ENCODE peak calls at places on chromosomes 13 and 19, in six cellular contexts. One of them, this sample, is unnamed. For H3K4me1, the result is how much of the 10 kb centered on the place peaks cover.

GRCh38 chr19:43798546-43799409 is 3.5 kb downstream of the LYPD5 start:
- DNase-seq in GM23338: peak
- DNase-seq in H9: peak
- DNase-seq in endodermal cell: peak
- DNase-seq in IMR-90: no peak
- DNase-seq in right atrium auricular region: no peak
- DNase-seq in this sample: peak

GRCh38 chr13:89029062-89029461 is 1357.9 kb downstream of the SLITRK5 start:
- DNase-seq in GM23338: no peak
- DNase-seq in H9: no peak
- DNase-seq in endodermal cell: no peak
- DNase-seq in IMR-90: no peak
- DNase-seq in right atrium auricular region: no peak
- DNase-seq in this sample: no peak

GRCh38 chr19:48373567-48373966 is 9.4 kb downstream of the SYNGR4 start:
- DNase-seq in GM23338: no peak
- DNase-seq in H9: no peak
- DNase-seq in endodermal cell: no peak
- DNase-seq in IMR-90: no peak
- DNase-seq in right atrium auricular region: no peak
- DNase-seq in this sample: no peak

GRCh38 chr19:29583196-29584006 is 22.7 kb upstream of the POP4 start:
- DNase-seq in GM23338: no peak
- DNase-seq in H9: no peak
- DNase-seq in endodermal cell: no peak
- DNase-seq in IMR-90: peak
- DNase-seq in right atrium auricular region: no peak
- DNase-seq in this sample: no peak

GRCh38 chr13:20387441-20387971 is 138.2 kb downstream of the CRYL1 start:
- DNase-seq in GM23338: no peak
- DNase-seq in H9: no peak
- DNase-seq in endodermal cell: no peak
- DNase-seq in IMR-90: peak
- DNase-seq in right atrium auricular region: peak
- DNase-seq in this sample: no peak

GRCh38 chr13:72290962-72291681 is 424.1 kb upstream of the DACH1 start:
- DNase-seq in GM23338: peak
- DNase-seq in H9: peak
- DNase-seq in endodermal cell: peak
- DNase-seq in IMR-90: no peak
- DNase-seq in right atrium auricular region: no peak
- DNase-seq in this sample: no peak

GRCh38 chr13:44818428-44818827 is 170.8 kb downstream of the NUFIP1 start:
- DNase-seq in GM23338: peak
- DNase-seq in H9: peak
- DNase-seq in endodermal cell: peak
- DNase-seq in IMR-90: peak
- DNase-seq in right atrium auricular region: no peak
- DNase-seq in this sample: no peak

GRCh38 chr13:19634129-19634740 is 776 bp downstream of the MPHOSPH8 start:
- DNase-seq in GM23338: peak
- DNase-seq in H9: no peak
- DNase-seq in endodermal cell: peak
- DNase-seq in IMR-90: peak
- DNase-seq in right atrium auricular region: no peak
- DNase-seq in this sample: no peak

GRCh38 chr13:46595918-46596315 is 42.9 kb downstream of the LRCH1 start:
- DNase-seq in GM23338: no peak
- DNase-seq in H9: no peak
- DNase-seq in endodermal cell: no peak
- DNase-seq in IMR-90: no peak
- DNase-seq in right atrium auricular region: no peak
- DNase-seq in this sample: no peak

GRCh38 chr13:40522234-40522633 is 144.2 kb downstream of the FOXO1 start:
- DNase-seq in GM23338: no peak
- DNase-seq in H9: no peak
- DNase-seq in endodermal cell: no peak
- DNase-seq in IMR-90: no peak
- DNase-seq in right atrium auricular region: no peak
- DNase-seq in this sample: no peak

GRCh38 chr13:113562085-113562749 is 22.3 kb upstream of the TFDP1 start:
- DNase-seq in GM23338: peak
- DNase-seq in H9: peak
- DNase-seq in endodermal cell: peak
- DNase-seq in IMR-90: peak
- DNase-seq in right atrium auricular region: peak
- DNase-seq in this sample: no peak

GRCh38 chr19:7540761-7541480 is 5.4 kb downstream of the PNPLA6 start:
- DNase-seq in GM23338: peak
- DNase-seq in H9: peak
- DNase-seq in endodermal cell: peak
- DNase-seq in IMR-90: peak
- DNase-seq in right atrium auricular region: no peak
- DNase-seq in this sample: peak

GRCh38 chr19:42433503-42434260 is 6.5 kb upstream of the LIPE start:
- DNase-seq in GM23338: peak
- DNase-seq in H9: peak
- DNase-seq in endodermal cell: peak
- DNase-seq in IMR-90: peak
- DNase-seq in right atrium auricular region: peak
- DNase-seq in this sample: peak

GRCh38 chr13:105139380-105140285 is 1395.8 kb downstream of the EFNB2 start:
- DNase-seq in GM23338: peak
- DNase-seq in H9: peak
- DNase-seq in endodermal cell: peak
- DNase-seq in IMR-90: peak
- DNase-seq in right atrium auricular region: peak
- DNase-seq in this sample: peak

GRCh38 chr13:31409678-31410356 is 210.0 kb downstream of the B3GLCT start:
- DNase-seq in GM23338: peak
- DNase-seq in H9: no peak
- DNase-seq in endodermal cell: no peak
- DNase-seq in IMR-90: no peak
- DNase-seq in right atrium auricular region: no peak
- DNase-seq in this sample: no peak

GRCh38 chr13:114078501-114079451 is 53.6 kb downstream of the RASA3 start:
- DNase-seq in GM23338: no peak
- DNase-seq in H9: no peak
- DNase-seq in endodermal cell: peak
- DNase-seq in IMR-90: peak
- DNase-seq in right atrium auricular region: peak
- DNase-seq in this sample: peak

GRCh38 chr13:109275848-109276247 is 510.5 kb downstream of the IRS2 start:
- DNase-seq in GM23338: peak
- DNase-seq in H9: peak
- DNase-seq in endodermal cell: peak
- DNase-seq in IMR-90: no peak
- DNase-seq in right atrium auricular region: no peak
- DNase-seq in this sample: no peak

GRCh38 chr13:112254061-112254818 is 121.9 kb upstream of the SPACA7 start:
- DNase-seq in GM23338: no peak
- DNase-seq in H9: no peak
- DNase-seq in endodermal cell: no peak
- DNase-seq in IMR-90: no peak
- DNase-seq in right atrium auricular region: peak
- DNase-seq in this sample: no peak

GRCh38 chr13:40960721-40961120 is 58.4 kb downstream of the ELF1 start:
- DNase-seq in GM23338: no peak
- DNase-seq in H9: no peak
- DNase-seq in endodermal cell: no peak
- DNase-seq in IMR-90: no peak
- DNase-seq in right atrium auricular region: no peak
- DNase-seq in this sample: no peak

GRCh38 chr19:33410915-33411401 is 37.4 kb downstream of the CEBPG start:
- DNase-seq in GM23338: no peak
- DNase-seq in H9: no peak
- DNase-seq in endodermal cell: no peak
- DNase-seq in IMR-90: no peak
- DNase-seq in right atrium auricular region: no peak
- DNase-seq in this sample: no peak

GRCh38 chr19:51901860-51902259 is 3.0 kb downstream of the ZNF649 start:
- DNase-seq in GM23338: peak
- DNase-seq in H9: no peak
- DNase-seq in endodermal cell: no peak
- DNase-seq in IMR-90: no peak
- DNase-seq in right atrium auricular region: no peak
- DNase-seq in this sample: no peak

GRCh38 chr19:36140289-36141038 is 598 bp downstream of the CAPNS1 start:
- DNase-seq in GM23338: peak
- DNase-seq in H9: peak
- DNase-seq in endodermal cell: peak
- DNase-seq in IMR-90: peak
- DNase-seq in right atrium auricular region: no peak
- DNase-seq in this sample: peak

GRCh38 chr13:75395056-75395455 is 86.9 kb downstream of the TBC1D4 start:
- DNase-seq in GM23338: no peak
- DNase-seq in H9: no peak
- DNase-seq in endodermal cell: no peak
- DNase-seq in IMR-90: no peak
- DNase-seq in right atrium auricular region: no peak
- DNase-seq in this sample: no peak

GRCh38 chr19:38837656-38838121 is 6.1 kb upstream of the ECH1 start:
- DNase-seq in GM23338: no peak
- DNase-seq in H9: no peak
- DNase-seq in endodermal cell: no peak
- DNase-seq in IMR-90: peak
- DNase-seq in right atrium auricular region: no peak
- DNase-seq in this sample: no peak

GRCh38 chr19:13053238-13053637 is 49.4 kb downstream of the LYL1 start:
- DNase-seq in GM23338: no peak
- DNase-seq in H9: no peak
- DNase-seq in endodermal cell: no peak
- DNase-seq in IMR-90: no peak
- DNase-seq in right atrium auricular region: no peak
- DNase-seq in this sample: no peak

GRCh38 chr19:13050274-13050673 is 52.4 kb downstream of the LYL1 start:
- DNase-seq in GM23338: no peak
- DNase-seq in H9: no peak
- DNase-seq in endodermal cell: no peak
- DNase-seq in IMR-90: no peak
- DNase-seq in right atrium auricular region: no peak
- DNase-seq in this sample: no peak

GRCh38 chr19:13053761-13054604 is 48.7 kb downstream of the LYL1 start:
- DNase-seq in GM23338: peak
- DNase-seq in H9: no peak
- DNase-seq in endodermal cell: peak
- DNase-seq in IMR-90: peak
- DNase-seq in right atrium auricular region: peak
- DNase-seq in this sample: peak

GRCh38 chr19:13052447-13053232 is 50.0 kb downstream of the LYL1 start:
- DNase-seq in GM23338: no peak
- DNase-seq in H9: no peak
- DNase-seq in endodermal cell: no peak
- DNase-seq in IMR-90: no peak
- DNase-seq in right atrium auricular region: no peak
- DNase-seq in this sample: no peak

DNA sequence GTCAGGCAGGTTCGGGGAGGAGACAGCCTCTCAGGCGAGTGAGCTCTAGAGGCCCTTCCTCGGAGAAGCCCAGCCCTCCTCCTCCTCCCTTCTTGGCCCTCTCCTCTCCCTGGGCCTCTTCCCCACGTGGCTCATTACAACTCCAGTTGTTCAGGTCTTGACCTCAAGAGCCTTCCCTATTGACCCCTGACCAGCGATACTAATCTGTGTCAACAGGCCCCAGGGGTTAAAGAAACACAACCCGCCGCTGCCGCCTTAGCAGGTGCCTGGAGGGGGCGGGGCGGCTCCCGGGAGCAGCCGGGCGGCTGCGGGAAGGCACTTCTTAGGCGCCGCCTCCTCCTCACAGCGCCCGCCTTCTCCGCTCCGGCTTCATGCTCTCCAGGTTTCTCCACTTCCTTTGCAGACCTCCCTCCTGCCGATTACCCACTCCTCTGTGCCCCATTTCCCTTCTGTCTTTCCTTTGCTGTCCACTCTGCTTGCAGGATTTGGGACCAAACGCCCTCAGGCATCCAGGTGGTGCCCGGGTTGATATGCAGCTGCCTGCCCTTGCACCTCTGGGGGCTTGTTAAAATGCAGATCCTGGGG is 51.0 kb downstream of the LYL1 start:
- DNase-seq in GM23338: peak
- DNase-seq in H9: peak
- DNase-seq in endodermal cell: peak
- DNase-seq in IMR-90: peak
- DNase-seq in right atrium auricular region: no peak
- DNase-seq in this sample: peak
- H3K4me1 ChIP-seq in GM23338: under half
- H3K4me1 ChIP-seq in H9: under half
- H3K4me1 ChIP-seq in endodermal cell: under half
- H3K4me1 ChIP-seq in IMR-90: half or more
- H3K4me1 ChIP-seq in right atrium auricular region: under half
- H3K4me1 ChIP-seq in this sample: under half

GRCh38 chr19:41410655-41411054 is 13.0 kb downstream of the BCKDHA start:
- DNase-seq in GM23338: no peak
- DNase-seq in H9: no peak
- DNase-seq in endodermal cell: no peak
- DNase-seq in IMR-90: no peak
- DNase-seq in right atrium auricular region: no peak
- DNase-seq in this sample: no peak
- H3K4me1 ChIP-seq in GM23338: under half
- H3K4me1 ChIP-seq in H9: under half
- H3K4me1 ChIP-seq in endodermal cell: under half
- H3K4me1 ChIP-seq in IMR-90: under half
- H3K4me1 ChIP-seq in right atrium auricular region: under half
- H3K4me1 ChIP-seq in this sample: under half

GRCh38 chr19:8577741-8578140 is 499 bp upstream of the MYO1F start:
- DNase-seq in GM23338: no peak
- DNase-seq in H9: no peak
- DNase-seq in endodermal cell: no peak
- DNase-seq in IMR-90: no peak
- DNase-seq in right atrium auricular region: no peak
- DNase-seq in this sample: no peak
- H3K4me1 ChIP-seq in GM23338: under half
- H3K4me1 ChIP-seq in H9: under half
- H3K4me1 ChIP-seq in endodermal cell: under half
- H3K4me1 ChIP-seq in IMR-90: under half
- H3K4me1 ChIP-seq in right atrium auricular region: under half
- H3K4me1 ChIP-seq in this sample: under half

DNA sequence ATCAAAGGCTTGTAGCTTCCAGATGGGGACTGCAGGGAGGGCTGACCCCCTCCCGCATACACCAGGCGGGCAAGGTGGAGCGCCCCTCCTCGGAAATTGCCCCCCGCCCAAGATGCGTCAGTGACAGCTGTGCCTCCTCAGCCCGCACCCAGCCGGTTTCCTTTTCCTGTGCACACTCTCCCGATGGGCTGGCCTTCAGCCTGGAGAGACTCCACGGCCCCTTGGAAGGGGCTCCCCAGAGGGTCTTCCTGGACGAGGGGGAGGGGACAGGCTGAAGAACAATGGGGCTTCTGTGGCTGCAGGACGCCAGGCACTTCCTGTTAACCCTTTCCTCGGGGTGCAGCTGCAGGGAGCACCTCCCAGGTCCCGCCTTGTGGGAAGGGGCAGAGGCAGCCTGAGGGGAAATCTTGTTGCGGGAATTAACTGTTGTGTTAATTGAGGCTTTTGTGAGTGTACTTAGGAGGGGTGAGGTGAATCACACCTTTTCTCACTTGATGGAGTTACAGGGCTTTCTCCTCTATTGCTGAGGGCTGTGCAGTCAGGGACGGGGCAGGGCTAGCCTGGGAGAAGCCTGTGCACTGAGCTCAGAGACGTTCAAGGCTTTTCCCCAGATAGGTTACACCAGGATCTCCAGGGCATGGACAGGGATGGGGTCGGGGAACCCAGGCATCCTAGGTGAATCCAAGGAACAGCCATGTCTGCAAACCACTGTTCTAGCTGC is 14.3 kb downstream of the IER2 start:
- DNase-seq in GM23338: peak
- DNase-seq in H9: peak
- DNase-seq in endodermal cell: peak
- DNase-seq in IMR-90: peak
- DNase-seq in right atrium auricular region: no peak
- DNase-seq in this sample: peak
- H3K4me1 ChIP-seq in GM23338: half or more
- H3K4me1 ChIP-seq in H9: under half
- H3K4me1 ChIP-seq in endodermal cell: under half
- H3K4me1 ChIP-seq in IMR-90: under half
- H3K4me1 ChIP-seq in right atrium auricular region: under half
- H3K4me1 ChIP-seq in this sample: under half

This sample was measured in aorta.